ENCODE peak calls at places on chromosomes 1 and 21, in ten cellular contexts. One of them, this sample, is unnamed.

GRCh38 chr1:204584699-204585372 is 68.6 kb downstream of the MDM4 start:
- DNase-seq in NK-92 treated with Interleukin-12 subunit alpha and Interleukin-12 subunit beta, amount 100 ng/mL, for 24 hours: no peak
- DNase-seq in RKO: no peak
- DNase-seq in activated CD4-positive, alpha-beta T cell treated with anti-CD3 and anti-CD28 coated beads, Interleukin-2, amount 10 ng/mL, durations not matched to agents 7 days and 5 days: peak
- DNase-seq in neural crest cell: no peak
- DNase-seq in activated T-helper 1 cell treated with anti-CD3 and anti-CD28 coated beads, Interleukin-2, amount 50 U/mL, for 16 hours: no peak
- DNase-seq in adrenal gland: no peak
- DNase-seq in CD8-positive, alpha-beta memory T cell: no peak
- DNase-seq in AG08396: no peak
- DNase-seq in activated CD4-positive, alpha-beta memory T cell treated with anti-CD3 and anti-CD28 coated beads, Interleukin-2, amount 10 ng/mL, durations not matched to agents 7 days and 5 days: peak
- DNase-seq in this sample: no peak

GRCh38 chr1:29196863-29197589 is 15.3 kb upstream of the SRSF4 start:
- DNase-seq in NK-92 treated with Interleukin-12 subunit alpha and Interleukin-12 subunit beta, amount 100 ng/mL, for 24 hours: no peak
- DNase-seq in RKO: no peak
- DNase-seq in activated CD4-positive, alpha-beta T cell treated with anti-CD3 and anti-CD28 coated beads, Interleukin-2, amount 10 ng/mL, durations not matched to agents 7 days and 5 days: no peak
- DNase-seq in neural crest cell: no peak
- DNase-seq in activated T-helper 1 cell treated with anti-CD3 and anti-CD28 coated beads, Interleukin-2, amount 50 U/mL, for 16 hours: no peak
- DNase-seq in adrenal gland: no peak
- DNase-seq in CD8-positive, alpha-beta memory T cell: no peak
- DNase-seq in AG08396: peak
- DNase-seq in activated CD4-positive, alpha-beta memory T cell treated with anti-CD3 and anti-CD28 coated beads, Interleukin-2, amount 10 ng/mL, durations not matched to agents 7 days and 5 days: no peak
- DNase-seq in this sample: no peak

GRCh38 chr1:173248247-173248940 is 41.3 kb upstream of the TNFSF4 start:
- DNase-seq in NK-92 treated with Interleukin-12 subunit alpha and Interleukin-12 subunit beta, amount 100 ng/mL, for 24 hours: no peak
- DNase-seq in RKO: no peak
- DNase-seq in activated CD4-positive, alpha-beta T cell treated with anti-CD3 and anti-CD28 coated beads, Interleukin-2, amount 10 ng/mL, durations not matched to agents 7 days and 5 days: no peak
- DNase-seq in neural crest cell: no peak
- DNase-seq in activated T-helper 1 cell treated with anti-CD3 and anti-CD28 coated beads, Interleukin-2, amount 50 U/mL, for 16 hours: no peak
- DNase-seq in adrenal gland: no peak
- DNase-seq in CD8-positive, alpha-beta memory T cell: no peak
- DNase-seq in AG08396: no peak
- DNase-seq in activated CD4-positive, alpha-beta memory T cell treated with anti-CD3 and anti-CD28 coated beads, Interleukin-2, amount 10 ng/mL, durations not matched to agents 7 days and 5 days: no peak
- DNase-seq in this sample: no peak

GRCh38 chr1:94527447-94528031 is 14.0 kb downstream of the F3 start:
- DNase-seq in NK-92 treated with Interleukin-12 subunit alpha and Interleukin-12 subunit beta, amount 100 ng/mL, for 24 hours: no peak
- DNase-seq in RKO: no peak
- DNase-seq in activated CD4-positive, alpha-beta T cell treated with anti-CD3 and anti-CD28 coated beads, Interleukin-2, amount 10 ng/mL, durations not matched to agents 7 days and 5 days: no peak
- DNase-seq in neural crest cell: no peak
- DNase-seq in activated T-helper 1 cell treated with anti-CD3 and anti-CD28 coated beads, Interleukin-2, amount 50 U/mL, for 16 hours: no peak
- DNase-seq in adrenal gland: no peak
- DNase-seq in CD8-positive, alpha-beta memory T cell: no peak
- DNase-seq in AG08396: no peak
- DNase-seq in activated CD4-positive, alpha-beta memory T cell treated with anti-CD3 and anti-CD28 coated beads, Interleukin-2, amount 10 ng/mL, durations not matched to agents 7 days and 5 days: no peak
- DNase-seq in this sample: no peak

GRCh38 chr1:220785166-220786056 is 1.3 kb upstream of the MTARC1 start:
- DNase-seq in NK-92 treated with Interleukin-12 subunit alpha and Interleukin-12 subunit beta, amount 100 ng/mL, for 24 hours: no peak
- DNase-seq in RKO: no peak
- DNase-seq in activated CD4-positive, alpha-beta T cell treated with anti-CD3 and anti-CD28 coated beads, Interleukin-2, amount 10 ng/mL, durations not matched to agents 7 days and 5 days: no peak
- DNase-seq in neural crest cell: no peak
- DNase-seq in activated T-helper 1 cell treated with anti-CD3 and anti-CD28 coated beads, Interleukin-2, amount 50 U/mL, for 16 hours: no peak
- DNase-seq in adrenal gland: no peak
- DNase-seq in CD8-positive, alpha-beta memory T cell: no peak
- DNase-seq in AG08396: no peak
- DNase-seq in activated CD4-positive, alpha-beta memory T cell treated with anti-CD3 and anti-CD28 coated beads, Interleukin-2, amount 10 ng/mL, durations not matched to agents 7 days and 5 days: no peak
- DNase-seq in this sample: no peak

GRCh38 chr1:154304664-154305337 is 16.1 kb upstream of the AQP10 start:
- DNase-seq in NK-92 treated with Interleukin-12 subunit alpha and Interleukin-12 subunit beta, amount 100 ng/mL, for 24 hours: peak
- DNase-seq in RKO: peak
- DNase-seq in activated CD4-positive, alpha-beta T cell treated with anti-CD3 and anti-CD28 coated beads, Interleukin-2, amount 10 ng/mL, durations not matched to agents 7 days and 5 days: no peak
- DNase-seq in neural crest cell: no peak
- DNase-seq in activated T-helper 1 cell treated with anti-CD3 and anti-CD28 coated beads, Interleukin-2, amount 50 U/mL, for 16 hours: no peak
- DNase-seq in adrenal gland: no peak
- DNase-seq in CD8-positive, alpha-beta memory T cell: no peak
- DNase-seq in AG08396: no peak
- DNase-seq in activated CD4-positive, alpha-beta memory T cell treated with anti-CD3 and anti-CD28 coated beads, Interleukin-2, amount 10 ng/mL, durations not matched to agents 7 days and 5 days: peak
- DNase-seq in this sample: no peak

GRCh38 chr1:172764378-172764777 is 105.5 kb downstream of the FASLG start:
- DNase-seq in NK-92 treated with Interleukin-12 subunit alpha and Interleukin-12 subunit beta, amount 100 ng/mL, for 24 hours: no peak
- DNase-seq in RKO: no peak
- DNase-seq in activated CD4-positive, alpha-beta T cell treated with anti-CD3 and anti-CD28 coated beads, Interleukin-2, amount 10 ng/mL, durations not matched to agents 7 days and 5 days: no peak
- DNase-seq in neural crest cell: no peak
- DNase-seq in activated T-helper 1 cell treated with anti-CD3 and anti-CD28 coated beads, Interleukin-2, amount 50 U/mL, for 16 hours: no peak
- DNase-seq in adrenal gland: no peak
- DNase-seq in CD8-positive, alpha-beta memory T cell: peak
- DNase-seq in AG08396: no peak
- DNase-seq in activated CD4-positive, alpha-beta memory T cell treated with anti-CD3 and anti-CD28 coated beads, Interleukin-2, amount 10 ng/mL, durations not matched to agents 7 days and 5 days: no peak
- DNase-seq in this sample: no peak

GRCh38 chr1:62508187-62508758 is 71.4 kb downstream of the USP1 start:
- DNase-seq in NK-92 treated with Interleukin-12 subunit alpha and Interleukin-12 subunit beta, amount 100 ng/mL, for 24 hours: no peak
- DNase-seq in RKO: peak
- DNase-seq in activated CD4-positive, alpha-beta T cell treated with anti-CD3 and anti-CD28 coated beads, Interleukin-2, amount 10 ng/mL, durations not matched to agents 7 days and 5 days: peak
- DNase-seq in neural crest cell: no peak
- DNase-seq in activated T-helper 1 cell treated with anti-CD3 and anti-CD28 coated beads, Interleukin-2, amount 50 U/mL, for 16 hours: no peak
- DNase-seq in adrenal gland: no peak
- DNase-seq in CD8-positive, alpha-beta memory T cell: peak
- DNase-seq in AG08396: peak
- DNase-seq in activated CD4-positive, alpha-beta memory T cell treated with anti-CD3 and anti-CD28 coated beads, Interleukin-2, amount 10 ng/mL, durations not matched to agents 7 days and 5 days: no peak
- DNase-seq in this sample: no peak

GRCh38 chr1:88877382-88877825 is 14.0 kb downstream of the GTF2B start:
- DNase-seq in NK-92 treated with Interleukin-12 subunit alpha and Interleukin-12 subunit beta, amount 100 ng/mL, for 24 hours: no peak
- DNase-seq in RKO: peak
- DNase-seq in activated CD4-positive, alpha-beta T cell treated with anti-CD3 and anti-CD28 coated beads, Interleukin-2, amount 10 ng/mL, durations not matched to agents 7 days and 5 days: no peak
- DNase-seq in neural crest cell: no peak
- DNase-seq in activated T-helper 1 cell treated with anti-CD3 and anti-CD28 coated beads, Interleukin-2, amount 50 U/mL, for 16 hours: no peak
- DNase-seq in adrenal gland: no peak
- DNase-seq in CD8-positive, alpha-beta memory T cell: peak
- DNase-seq in AG08396: no peak
- DNase-seq in activated CD4-positive, alpha-beta memory T cell treated with anti-CD3 and anti-CD28 coated beads, Interleukin-2, amount 10 ng/mL, durations not matched to agents 7 days and 5 days: no peak
- DNase-seq in this sample: no peak

GRCh38 chr1:69524010-69524409 is 43.7 kb upstream of the LRRC7 start:
- DNase-seq in NK-92 treated with Interleukin-12 subunit alpha and Interleukin-12 subunit beta, amount 100 ng/mL, for 24 hours: no peak
- DNase-seq in RKO: no peak
- DNase-seq in activated CD4-positive, alpha-beta T cell treated with anti-CD3 and anti-CD28 coated beads, Interleukin-2, amount 10 ng/mL, durations not matched to agents 7 days and 5 days: no peak
- DNase-seq in neural crest cell: no peak
- DNase-seq in activated T-helper 1 cell treated with anti-CD3 and anti-CD28 coated beads, Interleukin-2, amount 50 U/mL, for 16 hours: no peak
- DNase-seq in adrenal gland: no peak
- DNase-seq in CD8-positive, alpha-beta memory T cell: no peak
- DNase-seq in AG08396: no peak
- DNase-seq in activated CD4-positive, alpha-beta memory T cell treated with anti-CD3 and anti-CD28 coated beads, Interleukin-2, amount 10 ng/mL, durations not matched to agents 7 days and 5 days: no peak
- DNase-seq in this sample: no peak

GRCh38 chr21:33296156-33296555 is 28.6 kb upstream of the IFNAR1 start:
- DNase-seq in NK-92 treated with Interleukin-12 subunit alpha and Interleukin-12 subunit beta, amount 100 ng/mL, for 24 hours: no peak
- DNase-seq in RKO: no peak
- DNase-seq in activated CD4-positive, alpha-beta T cell treated with anti-CD3 and anti-CD28 coated beads, Interleukin-2, amount 10 ng/mL, durations not matched to agents 7 days and 5 days: no peak
- DNase-seq in neural crest cell: no peak
- DNase-seq in activated T-helper 1 cell treated with anti-CD3 and anti-CD28 coated beads, Interleukin-2, amount 50 U/mL, for 16 hours: no peak
- DNase-seq in adrenal gland: no peak
- DNase-seq in CD8-positive, alpha-beta memory T cell: no peak
- DNase-seq in AG08396: no peak
- DNase-seq in activated CD4-positive, alpha-beta memory T cell treated with anti-CD3 and anti-CD28 coated beads, Interleukin-2, amount 10 ng/mL, durations not matched to agents 7 days and 5 days: no peak
- DNase-seq in this sample: no peak

GRCh38 chr21:23887709-23888303 is 1719.5 kb downstream of the MRPL39 start:
- DNase-seq in NK-92 treated with Interleukin-12 subunit alpha and Interleukin-12 subunit beta, amount 100 ng/mL, for 24 hours: peak
- DNase-seq in RKO: no peak
- DNase-seq in activated CD4-positive, alpha-beta T cell treated with anti-CD3 and anti-CD28 coated beads, Interleukin-2, amount 10 ng/mL, durations not matched to agents 7 days and 5 days: peak
- DNase-seq in neural crest cell: no peak
- DNase-seq in activated T-helper 1 cell treated with anti-CD3 and anti-CD28 coated beads, Interleukin-2, amount 50 U/mL, for 16 hours: no peak
- DNase-seq in adrenal gland: no peak
- DNase-seq in CD8-positive, alpha-beta memory T cell: peak
- DNase-seq in AG08396: no peak
- DNase-seq in activated CD4-positive, alpha-beta memory T cell treated with anti-CD3 and anti-CD28 coated beads, Interleukin-2, amount 10 ng/mL, durations not matched to agents 7 days and 5 days: peak
- DNase-seq in this sample: no peak

GRCh38 chr21:44724166-44724565 is 12.8 kb upstream of the TSPEAR start:
- DNase-seq in NK-92 treated with Interleukin-12 subunit alpha and Interleukin-12 subunit beta, amount 100 ng/mL, for 24 hours: no peak
- DNase-seq in RKO: no peak
- DNase-seq in activated CD4-positive, alpha-beta T cell treated with anti-CD3 and anti-CD28 coated beads, Interleukin-2, amount 10 ng/mL, durations not matched to agents 7 days and 5 days: no peak
- DNase-seq in neural crest cell: no peak
- DNase-seq in activated T-helper 1 cell treated with anti-CD3 and anti-CD28 coated beads, Interleukin-2, amount 50 U/mL, for 16 hours: no peak
- DNase-seq in adrenal gland: no peak
- DNase-seq in CD8-positive, alpha-beta memory T cell: no peak
- DNase-seq in AG08396: no peak
- DNase-seq in activated CD4-positive, alpha-beta memory T cell treated with anti-CD3 and anti-CD28 coated beads, Interleukin-2, amount 10 ng/mL, durations not matched to agents 7 days and 5 days: no peak
- DNase-seq in this sample: no peak

GRCh38 chr1:234000557-234001081 is 96.1 kb downstream of the SLC35F3 start:
- DNase-seq in NK-92 treated with Interleukin-12 subunit alpha and Interleukin-12 subunit beta, amount 100 ng/mL, for 24 hours: no peak
- DNase-seq in RKO: no peak
- DNase-seq in activated CD4-positive, alpha-beta T cell treated with anti-CD3 and anti-CD28 coated beads, Interleukin-2, amount 10 ng/mL, durations not matched to agents 7 days and 5 days: no peak
- DNase-seq in neural crest cell: no peak
- DNase-seq in activated T-helper 1 cell treated with anti-CD3 and anti-CD28 coated beads, Interleukin-2, amount 50 U/mL, for 16 hours: no peak
- DNase-seq in adrenal gland: no peak
- DNase-seq in CD8-positive, alpha-beta memory T cell: no peak
- DNase-seq in AG08396: no peak
- DNase-seq in activated CD4-positive, alpha-beta memory T cell treated with anti-CD3 and anti-CD28 coated beads, Interleukin-2, amount 10 ng/mL, durations not matched to agents 7 days and 5 days: no peak
- DNase-seq in this sample: no peak

GRCh38 chr1:81498370-81499184 is 302.2 kb upstream of the ADGRL2 start:
- DNase-seq in NK-92 treated with Interleukin-12 subunit alpha and Interleukin-12 subunit beta, amount 100 ng/mL, for 24 hours: no peak
- DNase-seq in RKO: no peak
- DNase-seq in activated CD4-positive, alpha-beta T cell treated with anti-CD3 and anti-CD28 coated beads, Interleukin-2, amount 10 ng/mL, durations not matched to agents 7 days and 5 days: no peak
- DNase-seq in neural crest cell: no peak
- DNase-seq in activated T-helper 1 cell treated with anti-CD3 and anti-CD28 coated beads, Interleukin-2, amount 50 U/mL, for 16 hours: no peak
- DNase-seq in adrenal gland: no peak
- DNase-seq in CD8-positive, alpha-beta memory T cell: no peak
- DNase-seq in AG08396: no peak
- DNase-seq in activated CD4-positive, alpha-beta memory T cell treated with anti-CD3 and anti-CD28 coated beads, Interleukin-2, amount 10 ng/mL, durations not matched to agents 7 days and 5 days: no peak
- DNase-seq in this sample: no peak

GRCh38 chr1:26861889-26862371 is 1.0 kb upstream of the SFN start:
- DNase-seq in NK-92 treated with Interleukin-12 subunit alpha and Interleukin-12 subunit beta, amount 100 ng/mL, for 24 hours: no peak
- DNase-seq in RKO: no peak
- DNase-seq in activated CD4-positive, alpha-beta T cell treated with anti-CD3 and anti-CD28 coated beads, Interleukin-2, amount 10 ng/mL, durations not matched to agents 7 days and 5 days: no peak
- DNase-seq in neural crest cell: no peak
- DNase-seq in activated T-helper 1 cell treated with anti-CD3 and anti-CD28 coated beads, Interleukin-2, amount 50 U/mL, for 16 hours: no peak
- DNase-seq in adrenal gland: no peak
- DNase-seq in CD8-positive, alpha-beta memory T cell: no peak
- DNase-seq in AG08396: no peak
- DNase-seq in activated CD4-positive, alpha-beta memory T cell treated with anti-CD3 and anti-CD28 coated beads, Interleukin-2, amount 10 ng/mL, durations not matched to agents 7 days and 5 days: no peak
- DNase-seq in this sample: no peak

GRCh38 chr1:237851209-237851845 is 39.4 kb downstream of the ZP4 start:
- DNase-seq in NK-92 treated with Interleukin-12 subunit alpha and Interleukin-12 subunit beta, amount 100 ng/mL, for 24 hours: peak
- DNase-seq in RKO: peak
- DNase-seq in activated CD4-positive, alpha-beta T cell treated with anti-CD3 and anti-CD28 coated beads, Interleukin-2, amount 10 ng/mL, durations not matched to agents 7 days and 5 days: peak
- DNase-seq in neural crest cell: peak
- DNase-seq in activated T-helper 1 cell treated with anti-CD3 and anti-CD28 coated beads, Interleukin-2, amount 50 U/mL, for 16 hours: no peak
- DNase-seq in adrenal gland: no peak
- DNase-seq in CD8-positive, alpha-beta memory T cell: no peak
- DNase-seq in AG08396: no peak
- DNase-seq in activated CD4-positive, alpha-beta memory T cell treated with anti-CD3 and anti-CD28 coated beads, Interleukin-2, amount 10 ng/mL, durations not matched to agents 7 days and 5 days: peak
- DNase-seq in this sample: no peak

GRCh38 chr1:89836997-89837909 is 16.4 kb downstream of the LRRC8D start:
- DNase-seq in NK-92 treated with Interleukin-12 subunit alpha and Interleukin-12 subunit beta, amount 100 ng/mL, for 24 hours: no peak
- DNase-seq in RKO: no peak
- DNase-seq in activated CD4-positive, alpha-beta T cell treated with anti-CD3 and anti-CD28 coated beads, Interleukin-2, amount 10 ng/mL, durations not matched to agents 7 days and 5 days: no peak
- DNase-seq in neural crest cell: no peak
- DNase-seq in activated T-helper 1 cell treated with anti-CD3 and anti-CD28 coated beads, Interleukin-2, amount 50 U/mL, for 16 hours: no peak
- DNase-seq in adrenal gland: no peak
- DNase-seq in CD8-positive, alpha-beta memory T cell: no peak
- DNase-seq in AG08396: no peak
- DNase-seq in activated CD4-positive, alpha-beta memory T cell treated with anti-CD3 and anti-CD28 coated beads, Interleukin-2, amount 10 ng/mL, durations not matched to agents 7 days and 5 days: no peak
- DNase-seq in this sample: no peak

GRCh38 chr1:61334718-61335589 is 252.6 kb downstream of the NFIA start:
- DNase-seq in NK-92 treated with Interleukin-12 subunit alpha and Interleukin-12 subunit beta, amount 100 ng/mL, for 24 hours: no peak
- DNase-seq in RKO: no peak
- DNase-seq in activated CD4-positive, alpha-beta T cell treated with anti-CD3 and anti-CD28 coated beads, Interleukin-2, amount 10 ng/mL, durations not matched to agents 7 days and 5 days: no peak
- DNase-seq in neural crest cell: no peak
- DNase-seq in activated T-helper 1 cell treated with anti-CD3 and anti-CD28 coated beads, Interleukin-2, amount 50 U/mL, for 16 hours: no peak
- DNase-seq in adrenal gland: peak
- DNase-seq in CD8-positive, alpha-beta memory T cell: no peak
- DNase-seq in AG08396: no peak
- DNase-seq in activated CD4-positive, alpha-beta memory T cell treated with anti-CD3 and anti-CD28 coated beads, Interleukin-2, amount 10 ng/mL, durations not matched to agents 7 days and 5 days: no peak
- DNase-seq in this sample: no peak